ENCODE peak calls at places on chromosomes 3 and 15, in five cellular contexts. One of them, this sample, is unnamed.

GRCh38 chr3:126782554-126782953 is 78.5 kb downstream of the CHCHD6 start:
- DNase-seq in ACHN: peak
- DNase-seq in activated T-helper 1 cell treated with anti-CD3 and anti-CD28 coated beads, Interleukin-12 subunit alpha, Interleukin-12 subunit beta, Interleukin-2, Interleukin-4 antibody, amounts not matched to agents 30 ng/mL and 10 ng/mL and 1 ng/mL, durations not matched to agents 14 hours and 24 hours and 36 hours: no peak
- DNase-seq in NCI-H1048: no peak
- DNase-seq in WTC11: no peak
- DNase-seq in this sample: no peak

GRCh38 chr15:32787949-32788348 is 70.1 kb downstream of the GREM1 start:
- DNase-seq in activated T-helper 1 cell treated with anti-CD3 and anti-CD28 coated beads, Interleukin-12 subunit alpha, Interleukin-12 subunit beta, Interleukin-2, Interleukin-4 antibody, amounts not matched to agents 30 ng/mL and 10 ng/mL and 1 ng/mL, durations not matched to agents 14 hours and 24 hours and 36 hours: no peak
- DNase-seq in WTC11: no peak
- DNase-seq in NCI-H1048: no peak
- DNase-seq in ACHN: no peak
- DNase-seq in this sample: no peak

GRCh38 chr3:163450684-163451083 is 1627.6 kb downstream of the SI start:
- DNase-seq in activated T-helper 1 cell treated with anti-CD3 and anti-CD28 coated beads, Interleukin-12 subunit alpha, Interleukin-12 subunit beta, Interleukin-2, Interleukin-4 antibody, amounts not matched to agents 30 ng/mL and 10 ng/mL and 1 ng/mL, durations not matched to agents 14 hours and 24 hours and 36 hours: no peak
- DNase-seq in WTC11: no peak
- DNase-seq in NCI-H1048: no peak
- DNase-seq in ACHN: no peak
- DNase-seq in this sample: no peak

GRCh38 chr3:52128118-52128683 is 26.0 kb downstream of the POC1A start:
- DNase-seq in activated T-helper 1 cell treated with anti-CD3 and anti-CD28 coated beads, Interleukin-12 subunit alpha, Interleukin-12 subunit beta, Interleukin-2, Interleukin-4 antibody, amounts not matched to agents 30 ng/mL and 10 ng/mL and 1 ng/mL, durations not matched to agents 14 hours and 24 hours and 36 hours: no peak
- DNase-seq in NCI-H1048: no peak
- DNase-seq in WTC11: no peak
- DNase-seq in ACHN: peak
- DNase-seq in this sample: no peak

GRCh38 chr15:27743078-27743477 is 356.0 kb downstream of the OCA2 start:
- DNase-seq in ACHN: no peak
- DNase-seq in WTC11: no peak
- DNase-seq in NCI-H1048: no peak
- DNase-seq in activated T-helper 1 cell treated with anti-CD3 and anti-CD28 coated beads, Interleukin-12 subunit alpha, Interleukin-12 subunit beta, Interleukin-2, Interleukin-4 antibody, amounts not matched to agents 30 ng/mL and 10 ng/mL and 1 ng/mL, durations not matched to agents 14 hours and 24 hours and 36 hours: no peak
- DNase-seq in this sample: no peak

GRCh38 chr3:14767706-14768105 is 51.1 kb upstream of the FGD5 start:
- DNase-seq in activated T-helper 1 cell treated with anti-CD3 and anti-CD28 coated beads, Interleukin-12 subunit alpha, Interleukin-12 subunit beta, Interleukin-2, Interleukin-4 antibody, amounts not matched to agents 30 ng/mL and 10 ng/mL and 1 ng/mL, durations not matched to agents 14 hours and 24 hours and 36 hours: no peak
- DNase-seq in NCI-H1048: no peak
- DNase-seq in WTC11: no peak
- DNase-seq in ACHN: no peak
- DNase-seq in this sample: no peak

GRCh38 chr15:31032959-31033358 is 41.5 kb upstream of the MTMR10 start:
- DNase-seq in WTC11: no peak
- DNase-seq in NCI-H1048: no peak
- DNase-seq in ACHN: no peak
- DNase-seq in activated T-helper 1 cell treated with anti-CD3 and anti-CD28 coated beads, Interleukin-12 subunit alpha, Interleukin-12 subunit beta, Interleukin-2, Interleukin-4 antibody, amounts not matched to agents 30 ng/mL and 10 ng/mL and 1 ng/mL, durations not matched to agents 14 hours and 24 hours and 36 hours: no peak
- DNase-seq in this sample: no peak

GRCh38 chr3:12916159-12916558 is 74.8 kb upstream of the RPL32 start:
- DNase-seq in ACHN: no peak
- DNase-seq in activated T-helper 1 cell treated with anti-CD3 and anti-CD28 coated beads, Interleukin-12 subunit alpha, Interleukin-12 subunit beta, Interleukin-2, Interleukin-4 antibody, amounts not matched to agents 30 ng/mL and 10 ng/mL and 1 ng/mL, durations not matched to agents 14 hours and 24 hours and 36 hours: peak
- DNase-seq in WTC11: no peak
- DNase-seq in NCI-H1048: no peak
- DNase-seq in this sample: no peak

GRCh38 chr15:35633677-35634076 is 87.7 kb upstream of the DPH6 start:
- DNase-seq in ACHN: no peak
- DNase-seq in NCI-H1048: no peak
- DNase-seq in WTC11: no peak
- DNase-seq in activated T-helper 1 cell treated with anti-CD3 and anti-CD28 coated beads, Interleukin-12 subunit alpha, Interleukin-12 subunit beta, Interleukin-2, Interleukin-4 antibody, amounts not matched to agents 30 ng/mL and 10 ng/mL and 1 ng/mL, durations not matched to agents 14 hours and 24 hours and 36 hours: no peak
- DNase-seq in this sample: no peak

GRCh38 chr15:45630958-45631691 is 3.7 kb upstream of the SQOR start:
- DNase-seq in WTC11: no peak
- DNase-seq in ACHN: peak
- DNase-seq in NCI-H1048: no peak
- DNase-seq in activated T-helper 1 cell treated with anti-CD3 and anti-CD28 coated beads, Interleukin-12 subunit alpha, Interleukin-12 subunit beta, Interleukin-2, Interleukin-4 antibody, amounts not matched to agents 30 ng/mL and 10 ng/mL and 1 ng/mL, durations not matched to agents 14 hours and 24 hours and 36 hours: no peak
- DNase-seq in this sample: no peak

GRCh38 chr15:69080203-69080957 is 65.9 kb downstream of the NOX5 start:
- DNase-seq in activated T-helper 1 cell treated with anti-CD3 and anti-CD28 coated beads, Interleukin-12 subunit alpha, Interleukin-12 subunit beta, Interleukin-2, Interleukin-4 antibody, amounts not matched to agents 30 ng/mL and 10 ng/mL and 1 ng/mL, durations not matched to agents 14 hours and 24 hours and 36 hours: no peak
- DNase-seq in NCI-H1048: no peak
- DNase-seq in ACHN: no peak
- DNase-seq in WTC11: peak
- DNase-seq in this sample: peak

GRCh38 chr15:78727561-78727960 is 83.7 kb downstream of the ADAMTS7 start:
- DNase-seq in NCI-H1048: no peak
- DNase-seq in ACHN: no peak
- DNase-seq in WTC11: no peak
- DNase-seq in activated T-helper 1 cell treated with anti-CD3 and anti-CD28 coated beads, Interleukin-12 subunit alpha, Interleukin-12 subunit beta, Interleukin-2, Interleukin-4 antibody, amounts not matched to agents 30 ng/mL and 10 ng/mL and 1 ng/mL, durations not matched to agents 14 hours and 24 hours and 36 hours: no peak
- DNase-seq in this sample: peak

GRCh38 chr3:136093771-136094170 is 102.4 kb downstream of the MSL2 start:
- DNase-seq in WTC11: no peak
- DNase-seq in activated T-helper 1 cell treated with anti-CD3 and anti-CD28 coated beads, Interleukin-12 subunit alpha, Interleukin-12 subunit beta, Interleukin-2, Interleukin-4 antibody, amounts not matched to agents 30 ng/mL and 10 ng/mL and 1 ng/mL, durations not matched to agents 14 hours and 24 hours and 36 hours: no peak
- DNase-seq in ACHN: no peak
- DNase-seq in NCI-H1048: no peak
- DNase-seq in this sample: no peak

This sample was measured in neural progenitor cell.